ENCODE peak calls at places on chromosomes 6 and 20, in four cellular contexts. Q is OCI-LY7, H is mesenchymal stem cell, P is fibroblast of lung. B is an unnamed sample.
A peak's percentile ranks its signal among the peaks of the same experiment; 100 is the strongest.

GRCh38 chr6:142002825-142003405 is 129.8 kb upstream of the GJE1 start:
- DNase-seq in H (no peak), P (no peak), Q (no peak), B (no peak)

GRCh38 chr6:7725849-7726415 is at the start of gene BMP6:
- DNase-seq in H (peak; percentile 86), Q (peak; percentile 69), P (peak; percentile 74), B (no peak)

GRCh38 chr6:29813809-29814208 is 13.8 kb upstream of the HLA-G start:
- DNase-seq in P (no peak), Q (no peak), H (no peak), B (no peak)

GRCh38 chr6:47161176-47161687 is 119.1 kb upstream of the ADGRF1 start:
- DNase-seq in P (peak; percentile 78), Q (peak; percentile 10), H (no peak), B (no peak)

GRCh38 chr6:36089048-36089447 is 41.3 kb upstream of the MAPK13 start:
- DNase-seq in Q (no peak), H (no peak), P (no peak), B (no peak)

GRCh38 chr6:70312165-70312564 is 9.3 kb upstream of the COL9A1 start:
- DNase-seq in P (peak; percentile 51), H (peak; percentile 65), Q (no peak), B (peak; percentile 29)

GRCh38 chr20:8287328-8287727 is 155.3 kb downstream of the PLCB1 start:
- DNase-seq in H (no peak), P (no peak), Q (no peak), B (no peak)

GRCh38 chr20:12153616-12154015 is 235.9 kb downstream of the BTBD3 start:
- DNase-seq in Q (no peak), H (peak; percentile 12), P (peak; percentile 44), B (no peak)

GRCh38 chr6:127457444-127458064 is 1.6 kb downstream of the KIAA0408 start:
- DNase-seq in P (peak; percentile 92), Q (no peak), H (peak; percentile 65), B (no peak)

GRCh38 chr6:97294451-97294850 is 11.4 kb upstream of the MMS22L start:
- DNase-seq in Q (no peak), P (peak; percentile 69), H (no peak), B (no peak)

GRCh38 chr6:4946521-4946920 is 57.3 kb downstream of the RPP40 start:
- DNase-seq in P (no peak), H (no peak), Q (no peak), B (no peak)

GRCh38 chr6:13462380-13463326 is 24.7 kb downstream of the GFOD1 start:
- DNase-seq in P (peak; percentile 66), Q (peak; percentile 83), H (peak; percentile 38), B (peak; percentile 56)
- H3K4me2 ChIP-seq in P (peak overlapping the region; percentile 66), Q (peak overlapping the region; percentile 68), H (no peak overlapping the region), B (no peak overlapping the region)

DNA sequence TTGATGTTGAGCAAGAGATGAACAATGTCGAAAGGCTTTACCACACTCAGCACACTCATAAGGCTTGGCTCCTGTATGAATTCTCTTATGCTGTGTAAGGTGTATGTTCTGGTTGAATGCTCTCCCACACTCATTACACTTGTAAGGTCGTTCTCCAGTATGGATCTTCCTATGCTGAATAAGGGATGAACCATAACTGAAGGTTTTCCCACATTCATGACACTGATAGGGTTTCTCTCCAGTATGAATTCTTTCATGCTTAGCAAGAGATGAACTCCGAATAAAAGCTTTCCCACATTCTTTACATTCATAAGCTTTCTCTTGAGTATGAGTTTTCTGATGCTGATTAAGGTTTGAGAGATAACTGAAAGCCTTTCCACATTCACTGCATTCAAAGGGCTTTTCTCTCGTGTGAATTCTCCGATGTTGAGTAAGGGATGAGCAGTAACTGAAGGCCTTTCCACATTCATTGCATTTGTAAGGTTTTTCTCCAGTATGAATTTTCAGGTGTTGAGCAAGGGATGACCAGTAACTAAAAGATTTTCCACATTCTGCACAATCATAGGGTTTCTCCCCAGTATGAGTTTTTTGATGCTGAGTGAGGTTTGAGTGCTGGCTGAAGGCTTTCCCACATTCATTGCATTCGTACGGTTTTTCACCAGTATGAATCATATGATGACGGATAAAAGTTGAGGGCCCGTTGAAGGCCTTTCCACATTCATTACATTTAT is 21.1 kb downstream of the ZNF184 start:
- DNase-seq in H (no peak), P (no peak), Q (no peak), B (no peak)
- H3K9me3 ChIP-seq in H (peaks cover 96% of the 10 kb centered on the region), P (peaks cover 8% of the 10 kb centered on the region), Q (peaks cover 86% of the 10 kb centered on the region), B (peaks cover 80% of the 10 kb centered on the region)

DNA sequence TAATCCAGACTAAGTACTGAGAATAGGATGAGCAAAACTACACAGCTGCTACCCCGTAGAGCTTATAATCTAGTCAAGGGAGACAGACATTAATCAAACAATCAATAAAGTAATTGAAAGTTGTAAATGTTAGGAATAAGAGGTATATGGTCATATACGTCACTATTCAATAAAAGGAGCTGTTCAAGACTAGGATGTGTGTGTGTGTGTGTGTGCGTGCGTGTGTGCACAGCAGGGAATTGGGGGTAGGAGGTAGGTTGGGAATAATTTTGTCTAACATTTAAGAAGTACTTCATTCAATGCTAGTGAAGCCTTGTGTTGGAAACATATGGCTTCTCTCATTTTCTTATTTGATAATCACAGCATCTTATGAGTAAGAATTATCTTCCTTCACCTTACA is 41.8 kb downstream of the SESN1 start:
- DNase-seq in H (no peak), Q (no peak), P (no peak), B (no peak)
- H3K4me2 ChIP-seq in H (no peak overlapping the region), Q (peak overlapping the region; percentile 42), P (no peak overlapping the region), B (no peak overlapping the region)

GRCh38 chr20:19770375-19770774 is 12.3 kb downstream of the RIN2 start:
- DNase-seq in H (peak; percentile 48), Q (no peak), P (no peak), B (no peak)

GRCh38 chr20:19769516-19769915 is 11.5 kb downstream of the RIN2 start:
- DNase-seq in P (no peak), Q (no peak), H (no peak), B (no peak)

GRCh38 chr20:19765266-19765665 is 7.2 kb downstream of the RIN2 start:
- DNase-seq in Q (no peak), P (no peak), H (no peak), B (no peak)

GRCh38 chr20:19764207-19764606 is 6.1 kb downstream of the RIN2 start:
- DNase-seq in Q (no peak), H (peak; percentile 26), P (no peak), B (no peak)

GRCh38 chr20:19767070-19767469 is 9.0 kb downstream of the RIN2 start:
- DNase-seq in H (no peak), Q (no peak), P (no peak), B (no peak)
- H3K9me3 ChIP-seq in H (no peaks in the 10 kb centered on the region), Q (no peaks in the 10 kb centered on the region), P (no peaks in the 10 kb centered on the region), B (no peaks in the 10 kb centered on the region)

GRCh38 chr6:11865926-11866325 is 87.3 kb upstream of the ADTRP start:
- DNase-seq in P (peak; percentile 50), H (peak; percentile 31), Q (no peak), B (no peak)

GRCh38 chr6:11868392-11868791 is 89.8 kb upstream of the ADTRP start:
- DNase-seq in Q (no peak), P (no peak), H (no peak), B (no peak)

GRCh38 chr6:11875325-11876109 is 96.9 kb upstream of the ADTRP start:
- DNase-seq in H (no peak), P (no peak), Q (no peak), B (no peak)

GRCh38 chr6:11869656-11870340 is 91.2 kb upstream of the ADTRP start:
- DNase-seq in H (no peak), Q (no peak), P (peak; percentile 96), B (no peak)
- H3K4me2 ChIP-seq in H (no peak overlapping the region), Q (no peak overlapping the region), P (peak overlapping the region; percentile 45), B (no peak overlapping the region)